ENCODE peak calls at places on chromosome 2, in ten cellular contexts. One of them, this sample, is unnamed.
A peak's percentile ranks its signal among the peaks of the same experiment; 100 is the strongest.

GRCh38 chr2:222504191-222504590 is 79.8 kb downstream of the SGPP2 start:
- DNase-seq in cardiac muscle cell: no peak
- DNase-seq in esophagus squamous epithelium: no peak
- DNase-seq in HCT116: no peak
- DNase-seq in CD8-positive, alpha-beta T cell: no peak
- DNase-seq in neural progenitor cell: no peak
- DNase-seq in IMR-90: no peak
- DNase-seq in psoas muscle: no peak
- DNase-seq in prostate gland: no peak
- DNase-seq in right atrium auricular region: no peak
- DNase-seq in this sample: no peak

GRCh38 chr2:212903413-212903812 is 248.0 kb downstream of the IKZF2 start:
- DNase-seq in CD8-positive, alpha-beta T cell: no peak
- DNase-seq in right atrium auricular region: no peak
- DNase-seq in cardiac muscle cell: no peak
- DNase-seq in IMR-90: no peak
- DNase-seq in HCT116: no peak
- DNase-seq in prostate gland: no peak
- DNase-seq in neural progenitor cell: no peak
- DNase-seq in esophagus squamous epithelium: no peak
- DNase-seq in psoas muscle: no peak
- DNase-seq in this sample: no peak

GRCh38 chr2:11773747-11774536 is 27.5 kb downstream of the LPIN1 start:
- DNase-seq in prostate gland: no peak
- DNase-seq in cardiac muscle cell: no peak
- DNase-seq in IMR-90: no peak
- DNase-seq in neural progenitor cell: no peak
- DNase-seq in HCT116: no peak
- DNase-seq in CD8-positive, alpha-beta T cell: no peak
- DNase-seq in right atrium auricular region: no peak
- DNase-seq in psoas muscle: no peak
- DNase-seq in esophagus squamous epithelium: no peak
- DNase-seq in this sample: no peak

GRCh38 chr2:42795871-42796301 is 3.5 kb upstream of the HAAO start:
- DNase-seq in esophagus squamous epithelium: no peak
- DNase-seq in IMR-90: peak; percentile 84
- DNase-seq in cardiac muscle cell: peak; percentile 7
- DNase-seq in psoas muscle: no peak
- DNase-seq in right atrium auricular region: no peak
- DNase-seq in neural progenitor cell: no peak
- DNase-seq in HCT116: no peak
- DNase-seq in CD8-positive, alpha-beta T cell: no peak
- DNase-seq in prostate gland: peak; percentile 39
- DNase-seq in this sample: no peak

GRCh38 chr2:237207641-237208040 is 122.0 kb downstream of the COPS8 start:
- DNase-seq in right atrium auricular region: peak; percentile 97
- DNase-seq in neural progenitor cell: no peak
- DNase-seq in psoas muscle: peak; percentile 85
- DNase-seq in prostate gland: peak; percentile 82
- DNase-seq in HCT116: no peak
- DNase-seq in esophagus squamous epithelium: no peak
- DNase-seq in cardiac muscle cell: peak; percentile 93
- DNase-seq in IMR-90: peak; percentile 85
- DNase-seq in CD8-positive, alpha-beta T cell: no peak
- DNase-seq in this sample: peak; percentile 62

GRCh38 chr2:73099486-73099885 is 13.3 kb downstream of the RAB11FIP5 start:
- DNase-seq in right atrium auricular region: no peak
- DNase-seq in esophagus squamous epithelium: no peak
- DNase-seq in HCT116: no peak
- DNase-seq in cardiac muscle cell: no peak
- DNase-seq in psoas muscle: no peak
- DNase-seq in CD8-positive, alpha-beta T cell: no peak
- DNase-seq in prostate gland: no peak
- DNase-seq in IMR-90: no peak
- DNase-seq in neural progenitor cell: no peak
- DNase-seq in this sample: no peak

GRCh38 chr2:66699481-66700180 is 264.7 kb downstream of the MEIS1 start:
- DNase-seq in esophagus squamous epithelium: no peak
- DNase-seq in prostate gland: no peak
- DNase-seq in neural progenitor cell: no peak
- DNase-seq in psoas muscle: no peak
- DNase-seq in CD8-positive, alpha-beta T cell: no peak
- DNase-seq in cardiac muscle cell: no peak
- DNase-seq in HCT116: no peak
- DNase-seq in right atrium auricular region: no peak
- DNase-seq in IMR-90: no peak
- DNase-seq in this sample: no peak

GRCh38 chr2:142139384-142139783 is 8.6 kb upstream of the LRP1B start:
- DNase-seq in cardiac muscle cell: no peak
- DNase-seq in esophagus squamous epithelium: no peak
- DNase-seq in right atrium auricular region: no peak
- DNase-seq in neural progenitor cell: no peak
- DNase-seq in CD8-positive, alpha-beta T cell: no peak
- DNase-seq in psoas muscle: no peak
- DNase-seq in prostate gland: no peak
- DNase-seq in HCT116: no peak
- DNase-seq in IMR-90: no peak
- DNase-seq in this sample: no peak

GRCh38 chr2:234491281-234491680 is 5.6 kb downstream of the ARL4C start:
- DNase-seq in right atrium auricular region: no peak
- DNase-seq in CD8-positive, alpha-beta T cell: no peak
- DNase-seq in neural progenitor cell: no peak
- DNase-seq in esophagus squamous epithelium: no peak
- DNase-seq in cardiac muscle cell: no peak
- DNase-seq in HCT116: no peak
- DNase-seq in IMR-90: no peak
- DNase-seq in psoas muscle: no peak
- DNase-seq in prostate gland: no peak
- DNase-seq in this sample: no peak

GRCh38 chr2:234491897-234492296 is 5.0 kb downstream of the ARL4C start:
- DNase-seq in IMR-90: no peak
- DNase-seq in prostate gland: no peak
- DNase-seq in HCT116: no peak
- DNase-seq in cardiac muscle cell: no peak
- DNase-seq in esophagus squamous epithelium: no peak
- DNase-seq in psoas muscle: no peak
- DNase-seq in neural progenitor cell: no peak
- DNase-seq in CD8-positive, alpha-beta T cell: no peak
- DNase-seq in right atrium auricular region: no peak
- DNase-seq in this sample: no peak

GRCh38 chr2:234492687-234493086 is 4.2 kb downstream of the ARL4C start:
- DNase-seq in prostate gland: no peak
- DNase-seq in neural progenitor cell: no peak
- DNase-seq in cardiac muscle cell: no peak
- DNase-seq in CD8-positive, alpha-beta T cell: no peak
- DNase-seq in esophagus squamous epithelium: no peak
- DNase-seq in right atrium auricular region: no peak
- DNase-seq in psoas muscle: no peak
- DNase-seq in HCT116: no peak
- DNase-seq in IMR-90: no peak
- DNase-seq in this sample: no peak

GRCh38 chr2:234488913-234489451 is 7.9 kb downstream of the ARL4C start:
- DNase-seq in psoas muscle: no peak
- DNase-seq in esophagus squamous epithelium: no peak
- DNase-seq in cardiac muscle cell: no peak
- DNase-seq in right atrium auricular region: no peak
- DNase-seq in CD8-positive, alpha-beta T cell: peak; percentile 43
- DNase-seq in neural progenitor cell: no peak
- DNase-seq in HCT116: no peak
- DNase-seq in prostate gland: no peak
- DNase-seq in IMR-90: no peak
- DNase-seq in this sample: no peak

DNA sequence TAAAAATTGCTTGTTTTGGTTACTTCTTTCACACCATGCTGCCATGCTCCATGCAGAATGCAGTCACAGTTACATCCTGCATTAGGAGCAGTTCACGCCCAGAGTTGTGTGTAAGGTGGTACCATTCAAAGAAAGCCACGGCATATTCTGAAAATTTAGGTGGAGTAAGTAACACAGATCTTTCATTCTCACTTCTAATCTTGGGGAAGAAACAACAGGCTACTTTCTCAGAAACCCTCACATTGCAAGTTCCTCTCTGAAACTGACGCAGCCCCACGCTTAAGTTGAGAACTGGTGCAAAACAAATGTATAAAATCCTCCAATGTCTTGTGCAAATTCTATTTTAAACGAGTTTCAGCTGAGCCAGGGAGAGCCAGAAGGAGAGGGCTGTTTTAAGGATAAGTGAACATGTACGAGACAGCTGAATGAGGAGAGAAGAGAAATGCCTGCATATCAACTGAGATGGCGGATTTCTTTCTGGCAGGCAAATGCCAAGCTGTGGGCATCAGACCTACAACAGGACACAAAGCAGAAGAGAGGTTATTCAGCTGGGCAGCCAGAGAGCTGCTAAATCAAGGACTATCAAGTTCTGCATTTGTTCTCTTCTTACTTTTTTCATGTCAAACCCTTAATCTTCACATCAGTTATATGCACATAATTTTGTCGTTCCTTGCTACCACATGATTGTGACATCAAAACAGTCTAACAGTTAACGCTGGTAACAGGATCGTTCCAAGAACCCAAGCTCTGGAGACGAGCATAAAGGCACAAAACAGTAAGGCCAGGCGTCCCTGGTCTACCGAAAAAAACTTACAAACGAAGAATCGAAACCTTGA is 6.4 kb downstream of the ARL4C start:
- DNase-seq in HCT116: no peak
- DNase-seq in neural progenitor cell: no peak
- DNase-seq in psoas muscle: no peak
- DNase-seq in prostate gland: no peak
- DNase-seq in IMR-90: no peak
- DNase-seq in cardiac muscle cell: no peak
- DNase-seq in CD8-positive, alpha-beta T cell: no peak
- DNase-seq in esophagus squamous epithelium: no peak
- DNase-seq in right atrium auricular region: no peak
- DNase-seq in this sample: no peak
- H3K4me1 ChIP-seq in HCT116: no peaks in the 10 kb centered on the region
- H3K4me1 ChIP-seq in neural progenitor cell: peaks cover 40% of the 10 kb centered on the region
- H3K4me1 ChIP-seq in psoas muscle: no peaks in the 10 kb centered on the region
- H3K4me1 ChIP-seq in prostate gland: no peaks in the 10 kb centered on the region
- H3K4me1 ChIP-seq in IMR-90: peaks cover 5% of the 10 kb centered on the region
- H3K4me1 ChIP-seq in cardiac muscle cell: peaks cover 17% of the 10 kb centered on the region
- H3K4me1 ChIP-seq in CD8-positive, alpha-beta T cell: peaks cover 69% of the 10 kb centered on the region
- H3K4me1 ChIP-seq in esophagus squamous epithelium: peaks cover 2% of the 10 kb centered on the region
- H3K4me1 ChIP-seq in right atrium auricular region: peaks cover 6% of the 10 kb centered on the region
- H3K4me1 ChIP-seq in this sample: no peaks in the 10 kb centered on the region

GRCh38 chr2:239327536-239328305 is 73.1 kb downstream of the HDAC4 start:
- DNase-seq in neural progenitor cell: no peak
- DNase-seq in cardiac muscle cell: no peak
- DNase-seq in HCT116: no peak
- DNase-seq in prostate gland: no peak
- DNase-seq in psoas muscle: no peak
- DNase-seq in CD8-positive, alpha-beta T cell: no peak
- DNase-seq in right atrium auricular region: peak; percentile 56
- DNase-seq in esophagus squamous epithelium: no peak
- DNase-seq in IMR-90: peak; percentile 27
- DNase-seq in this sample: no peak

GRCh38 chr2:239329284-239329971 is 71.4 kb downstream of the HDAC4 start:
- DNase-seq in cardiac muscle cell: no peak
- DNase-seq in esophagus squamous epithelium: no peak
- DNase-seq in prostate gland: no peak
- DNase-seq in psoas muscle: peak; percentile 70
- DNase-seq in IMR-90: peak; percentile 41
- DNase-seq in neural progenitor cell: no peak
- DNase-seq in right atrium auricular region: peak; percentile 75
- DNase-seq in CD8-positive, alpha-beta T cell: no peak
- DNase-seq in HCT116: no peak
- DNase-seq in this sample: no peak

GRCh38 chr2:239328306-239329191 is 72.3 kb downstream of the HDAC4 start:
- DNase-seq in neural progenitor cell: peak; percentile 32
- DNase-seq in esophagus squamous epithelium: no peak
- DNase-seq in HCT116: no peak
- DNase-seq in CD8-positive, alpha-beta T cell: no peak
- DNase-seq in cardiac muscle cell: peak; percentile 97
- DNase-seq in psoas muscle: peak; percentile 84
- DNase-seq in right atrium auricular region: peak; percentile 92
- DNase-seq in prostate gland: no peak
- DNase-seq in IMR-90: peak; percentile 98
- DNase-seq in this sample: no peak

GRCh38 chr2:239324456-239324855 is 76.4 kb downstream of the HDAC4 start:
- DNase-seq in esophagus squamous epithelium: no peak
- DNase-seq in CD8-positive, alpha-beta T cell: no peak
- DNase-seq in psoas muscle: no peak
- DNase-seq in IMR-90: no peak
- DNase-seq in HCT116: no peak
- DNase-seq in cardiac muscle cell: no peak
- DNase-seq in prostate gland: no peak
- DNase-seq in right atrium auricular region: no peak
- DNase-seq in neural progenitor cell: no peak
- DNase-seq in this sample: no peak

DNA sequence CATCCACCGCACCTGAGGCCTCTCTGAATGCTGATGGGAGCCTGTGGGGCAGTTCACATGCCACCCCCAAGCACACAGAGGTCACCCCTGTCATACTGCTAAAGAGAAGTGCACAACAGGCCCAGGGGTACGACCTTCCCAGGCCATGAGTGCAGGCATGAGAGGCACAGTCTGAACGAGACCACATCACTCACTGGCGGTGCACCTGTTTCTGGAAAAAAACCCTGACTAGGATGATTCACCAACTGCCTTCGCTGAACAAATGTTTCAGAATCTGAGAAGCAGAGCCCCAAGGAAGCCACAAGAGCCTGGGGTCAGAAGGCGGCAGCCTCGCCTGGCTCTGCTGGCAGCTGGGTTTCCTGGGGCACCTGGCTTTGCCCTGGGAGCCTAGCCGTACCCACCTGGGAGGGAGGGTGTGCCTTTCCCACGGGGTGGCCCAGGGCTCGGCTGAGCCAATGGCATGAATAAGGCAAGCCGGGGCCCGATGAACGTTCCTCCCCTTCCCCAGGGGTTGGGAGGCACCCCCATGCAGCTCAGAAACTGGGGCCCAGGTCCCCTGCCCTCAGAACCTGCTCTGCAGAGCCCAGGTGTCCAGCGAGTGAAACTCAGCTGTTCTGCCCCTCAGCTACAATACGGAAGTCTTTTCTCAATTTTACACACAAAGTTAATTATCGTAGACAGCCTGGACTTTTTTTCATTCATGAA is 73.8 kb downstream of the HDAC4 start:
- DNase-seq in right atrium auricular region: peak; percentile 57
- DNase-seq in neural progenitor cell: no peak
- DNase-seq in esophagus squamous epithelium: no peak
- DNase-seq in CD8-positive, alpha-beta T cell: peak; percentile 30
- DNase-seq in prostate gland: no peak
- DNase-seq in psoas muscle: peak; percentile 56
- DNase-seq in IMR-90: peak; percentile 69
- DNase-seq in HCT116: no peak
- DNase-seq in cardiac muscle cell: no peak
- DNase-seq in this sample: no peak
- H3K27ac ChIP-seq in right atrium auricular region: peak overlapping the region; percentile 91
- H3K27ac ChIP-seq in neural progenitor cell: no peak overlapping the region
- H3K27ac ChIP-seq in esophagus squamous epithelium: peak overlapping the region; percentile 86
- H3K27ac ChIP-seq in CD8-positive, alpha-beta T cell: peak overlapping the region; percentile 34
- H3K27ac ChIP-seq in prostate gland: peak overlapping the region; percentile 68
- H3K27ac ChIP-seq in psoas muscle: peak overlapping the region; percentile 96
- H3K27ac ChIP-seq in IMR-90: peak overlapping the region; percentile 96
- H3K27ac ChIP-seq in HCT116: no peak overlapping the region
- H3K27ac ChIP-seq in cardiac muscle cell: no peak overlapping the region
- H3K27ac ChIP-seq in this sample: no peak overlapping the region

DNA sequence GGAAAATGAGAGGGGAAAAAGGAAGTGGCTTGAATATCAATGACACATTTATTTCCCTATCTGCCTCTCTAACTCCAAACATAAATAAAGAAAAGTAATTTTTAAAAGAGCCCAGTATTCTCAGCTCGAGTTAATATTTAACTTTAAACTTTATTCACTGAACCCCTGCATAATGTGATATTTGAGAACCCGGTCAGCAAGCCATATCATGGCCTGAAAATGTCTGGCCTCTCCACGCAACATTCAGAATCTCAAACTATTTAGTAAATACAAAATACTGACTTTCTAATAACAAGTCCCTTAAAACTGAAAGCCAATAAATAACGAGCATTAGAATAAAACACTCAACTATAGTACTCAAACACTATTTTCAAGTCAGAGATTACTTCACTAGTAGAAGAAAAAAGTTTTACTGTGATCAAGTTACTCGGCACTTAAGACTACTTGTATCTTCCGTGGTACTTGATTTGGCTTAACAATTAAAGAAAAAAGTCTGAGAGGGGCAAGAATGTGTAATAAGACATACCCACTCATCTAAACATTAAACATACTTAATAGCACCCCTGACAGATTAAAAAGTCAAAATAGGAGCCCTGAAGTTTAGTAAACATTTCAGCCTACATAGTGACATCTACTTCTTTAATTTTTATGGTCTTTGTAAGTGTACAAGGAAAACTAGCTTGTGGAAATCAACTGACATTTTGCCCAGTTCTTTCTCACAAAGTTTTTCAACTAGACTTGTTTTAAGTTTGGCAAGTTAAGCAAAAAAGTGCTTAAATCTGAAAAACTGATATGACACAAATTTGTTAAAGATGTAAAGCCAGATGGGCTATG is 38.3 kb downstream of the RTN4 start:
- DNase-seq in prostate gland: no peak
- DNase-seq in right atrium auricular region: no peak
- DNase-seq in neural progenitor cell: no peak
- DNase-seq in psoas muscle: no peak
- DNase-seq in HCT116: no peak
- DNase-seq in esophagus squamous epithelium: no peak
- DNase-seq in IMR-90: no peak
- DNase-seq in cardiac muscle cell: no peak
- DNase-seq in CD8-positive, alpha-beta T cell: no peak
- DNase-seq in this sample: no peak
- H3K4me1 ChIP-seq in prostate gland: peaks cover 24% of the 10 kb centered on the region
- H3K4me1 ChIP-seq in right atrium auricular region: peaks cover 68% of the 10 kb centered on the region
- H3K4me1 ChIP-seq in neural progenitor cell: peaks cover 41% of the 10 kb centered on the region
- H3K4me1 ChIP-seq in psoas muscle: peaks cover 38% of the 10 kb centered on the region
- H3K4me1 ChIP-seq in HCT116: peaks cover 32% of the 10 kb centered on the region
- H3K4me1 ChIP-seq in esophagus squamous epithelium: peaks cover 24% of the 10 kb centered on the region
- H3K4me1 ChIP-seq in IMR-90: peaks cover 27% of the 10 kb centered on the region
- H3K4me1 ChIP-seq in cardiac muscle cell: peaks cover 61% of the 10 kb centered on the region
- H3K4me1 ChIP-seq in CD8-positive, alpha-beta T cell: peaks cover 49% of the 10 kb centered on the region
- H3K4me1 ChIP-seq in this sample: peaks cover 92% of the 10 kb centered on the region

GRCh38 chr2:25388491-25388890 is 46.8 kb upstream of the DNMT3A start:
- DNase-seq in esophagus squamous epithelium: no peak
- DNase-seq in CD8-positive, alpha-beta T cell: no peak
- DNase-seq in IMR-90: no peak
- DNase-seq in cardiac muscle cell: no peak
- DNase-seq in HCT116: no peak
- DNase-seq in neural progenitor cell: no peak
- DNase-seq in prostate gland: no peak
- DNase-seq in psoas muscle: no peak
- DNase-seq in right atrium auricular region: peak; percentile 13
- DNase-seq in this sample: no peak
- H3K27ac ChIP-seq in esophagus squamous epithelium: no peak overlapping the region
- H3K27ac ChIP-seq in CD8-positive, alpha-beta T cell: no peak overlapping the region
- H3K27ac ChIP-seq in IMR-90: no peak overlapping the region
- H3K27ac ChIP-seq in cardiac muscle cell: no peak overlapping the region
- H3K27ac ChIP-seq in HCT116: no peak overlapping the region
- H3K27ac ChIP-seq in neural progenitor cell: no peak overlapping the region
- H3K27ac ChIP-seq in prostate gland: no peak overlapping the region
- H3K27ac ChIP-seq in psoas muscle: no peak overlapping the region
- H3K27ac ChIP-seq in right atrium auricular region: no peak overlapping the region
- H3K27ac ChIP-seq in this sample: no peak overlapping the region